ENCODE peak calls at places on chromosomes 16 and 17, in four cellular contexts. T is GM12864, I is cardiac muscle cell, O is adipocyte. C is an unnamed sample.

GRCh38 chr17:41521574-41522261 is 3.0 kb upstream of the KRT15 start:
- DNase-seq in T (no peak), I (peak; percentile 67), O (peak; percentile 46), C (no peak)

GRCh38 chr17:32859857-32860525 is 16.9 kb downstream of the MYO1D start:
- DNase-seq in T (no peak), I (no peak), O (no peak), C (no peak)

GRCh38 chr17:62824290-62825135 is 16.4 kb upstream of the MARCHF10 start:
- DNase-seq in T (no peak), I (peak; percentile 86), O (peak; percentile 72), C (no peak)

GRCh38 chr17:2034806-2035548 is 5.0 kb downstream of the DPH1 start:
- DNase-seq in T (no peak), I (peak; percentile 90), O (peak; percentile 44), C (no peak)

GRCh38 chr17:35773674-35774425 is 13.2 kb downstream of the C17orf50 start:
- DNase-seq in T (no peak), I (no peak), O (no peak), C (no peak)

GRCh38 chr17:4287710-4288109 is 23.9 kb upstream of the ANKFY1 start:
- DNase-seq in T (no peak), I (no peak), O (no peak), C (no peak)

GRCh38 chr16:81277681-81278080 is 37.1 kb upstream of the GAN start:
- DNase-seq in T (no peak), I (no peak), O (no peak), C (no peak)

GRCh38 chr17:47224971-47225370 is 15.8 kb downstream of the MYL4 start:
- DNase-seq in T (no peak), I (no peak), O (peak; percentile 32), C (no peak)

GRCh38 chr16:67883872-67884261 is 818 bp upstream of the NRN1L start:
- DNase-seq in T (no peak), I (peak; percentile 59), O (peak; percentile 74), C (peak; percentile 31)

GRCh38 chr17:42985225-42985624 is 4.9 kb downstream of the RUNDC1 start:
- DNase-seq in T (peak; percentile 80), I (no peak), O (no peak), C (no peak)

GRCh38 chr17:42980766-42981397 is 517 bp downstream of the RUNDC1 start:
- DNase-seq in T (no peak), I (peak; percentile 54), O (peak; percentile 74), C (peak; percentile 55)

GRCh38 chr17:42982266-42982665 is 1.9 kb downstream of the RUNDC1 start:
- DNase-seq in T (no peak), I (no peak), O (no peak), C (no peak)

GRCh38 chr17:42980274-42980765 is at the start of gene RUNDC1:
- DNase-seq in T (no peak), I (peak; percentile 90), O (peak; percentile 97), C (peak; percentile 74)

DNA sequence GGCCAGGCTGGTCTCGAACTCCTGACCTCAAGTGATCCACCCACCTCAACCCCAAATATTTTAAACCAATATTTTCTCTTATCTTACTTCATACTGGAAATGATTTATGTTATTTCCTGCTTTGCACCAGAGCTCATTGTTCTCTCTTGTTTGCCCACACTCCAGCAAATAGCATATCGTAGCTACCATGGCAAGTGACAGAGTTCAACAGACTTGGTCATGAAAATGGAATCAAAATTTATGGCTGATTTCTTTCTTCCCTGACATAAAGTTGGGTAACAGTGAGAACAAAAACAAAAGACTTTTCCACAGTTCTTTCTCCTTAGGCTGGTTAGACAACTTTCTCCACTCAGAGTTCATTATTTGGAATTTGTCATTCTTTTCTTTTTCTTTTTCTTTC is 4.1 kb downstream of the RUNDC1 start:
- DNase-seq in T (no peak), I (peak; percentile 55), O (no peak), C (no peak)
- H3K4me3 ChIP-seq in T (no peak overlapping the region), I (no peak overlapping the region), O (no peak overlapping the region), C (no peak overlapping the region)

GRCh38 chr17:69511244-69511643 is 96.7 kb downstream of the MAP2K6 start:
- DNase-seq in T (no peak), I (no peak), O (no peak), C (no peak)

GRCh38 chr17:69518951-69519350 is 104.5 kb downstream of the MAP2K6 start:
- DNase-seq in T (no peak), I (no peak), O (no peak), C (no peak)

GRCh38 chr17:69512946-69513345 is 98.4 kb downstream of the MAP2K6 start:
- DNase-seq in T (no peak), I (no peak), O (no peak), C (no peak)

GRCh38 chr17:69516911-69517310 is 102.4 kb downstream of the MAP2K6 start:
- DNase-seq in T (peak; percentile 65), I (no peak), O (peak; percentile 50), C (no peak)

DNA sequence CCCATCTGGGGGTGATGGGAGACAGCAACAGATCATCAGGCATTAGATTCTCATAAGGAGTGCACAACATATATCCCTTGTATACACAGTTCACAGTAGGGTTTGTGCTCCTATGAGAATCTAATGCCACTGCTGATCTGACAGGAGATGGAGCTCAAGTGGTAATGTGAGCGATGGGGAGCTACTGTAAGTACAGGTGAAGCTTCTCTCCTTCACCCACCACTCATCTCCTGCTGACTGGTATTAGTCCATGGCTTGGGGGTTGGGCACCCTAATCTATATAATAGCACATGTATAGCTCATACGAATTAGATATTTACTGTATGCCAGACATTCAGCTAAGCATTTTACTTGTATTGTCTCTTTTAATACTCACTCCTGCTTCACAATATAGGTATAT is 101.7 kb downstream of the MAP2K6 start:
- DNase-seq in T (no peak), I (no peak), O (no peak), C (no peak)
- H3K4me3 ChIP-seq in T (no peak overlapping the region), I (no peak overlapping the region), O (no peak overlapping the region), C (no peak overlapping the region)

GRCh38 chr16:56947604-56947995 is 14.2 kb upstream of the CETP start:
- DNase-seq in T (no peak), I (no peak), O (no peak), C (no peak)

GRCh38 chr16:56946767-56947603 is 14.8 kb upstream of the CETP start:
- DNase-seq in T (no peak), I (no peak), O (no peak), C (no peak)

GRCh38 chr16:56950455-56950854 is 11.3 kb upstream of the CETP start:
- DNase-seq in T (no peak), I (no peak), O (no peak), C (no peak)

GRCh38 chr16:56950051-56950450 is 11.7 kb upstream of the CETP start:
- DNase-seq in T (no peak), I (no peak), O (no peak), C (no peak)

GRCh38 chr16:56948234-56948633 is 13.5 kb upstream of the CETP start:
- DNase-seq in T (no peak), I (no peak), O (no peak), C (no peak)
- H3K4me3 ChIP-seq in T (no peak overlapping the region), I (no peak overlapping the region), O (no peak overlapping the region), C (no peak overlapping the region)

GRCh38 chr17:73949903-73950302 is 253.6 kb upstream of the RPL38 start:
- DNase-seq in T (no peak), I (no peak), O (no peak), C (no peak)

GRCh38 chr17:73952498-73953205 is 250.8 kb upstream of the RPL38 start:
- DNase-seq in T (no peak), I (peak; percentile 14), O (no peak), C (no peak)

GRCh38 chr17:73950515-73950914 is 253.0 kb upstream of the RPL38 start:
- DNase-seq in T (no peak), I (no peak), O (no peak), C (no peak)

GRCh38 chr17:73953206-73954033 is 250.1 kb upstream of the RPL38 start:
- DNase-seq in T (no peak), I (no peak), O (no peak), C (no peak)

DNA sequence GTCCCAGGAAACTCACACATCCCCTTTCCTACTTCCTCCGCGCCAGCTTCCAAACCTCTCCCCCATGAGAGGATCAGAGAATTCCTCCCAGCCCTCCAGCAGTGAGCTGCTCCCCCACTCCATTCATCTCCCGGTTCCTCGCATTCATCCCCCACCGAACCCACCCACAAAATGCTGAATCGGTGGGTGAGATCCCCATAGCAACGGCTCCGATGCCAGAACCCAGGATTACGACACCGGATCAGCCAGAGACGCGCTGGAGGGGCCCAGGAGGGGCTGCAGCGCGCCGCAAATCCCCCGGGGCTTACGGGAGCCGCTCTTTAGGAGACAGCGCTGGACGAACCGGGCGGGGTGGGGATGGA is 251.4 kb upstream of the RPL38 start:
- DNase-seq in T (no peak), I (peak; percentile 34), O (no peak), C (no peak)
- H3K4me3 ChIP-seq in T (no peak overlapping the region), I (peak overlapping the region; percentile 21), O (no peak overlapping the region), C (no peak overlapping the region)

DNA sequence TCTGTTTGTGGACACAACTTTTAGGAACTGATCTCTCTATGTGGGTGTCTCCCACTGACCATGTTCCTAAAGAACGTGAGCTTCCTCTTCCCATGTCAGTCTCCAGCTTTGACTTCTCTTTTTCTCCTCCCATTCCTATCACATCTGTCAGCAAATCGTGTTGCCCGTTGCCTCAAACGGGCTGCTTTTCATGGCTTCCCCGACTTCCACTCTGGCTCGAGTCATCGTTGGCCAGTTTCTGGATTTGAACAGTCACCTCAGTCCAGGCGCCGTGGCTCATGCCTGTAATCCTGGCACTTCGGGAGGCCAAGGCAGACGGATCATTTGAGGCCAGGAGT is 5.4 kb downstream of the ABCC1 start:
- DNase-seq in T (no peak), I (no peak), O (no peak), C (no peak)
- H3K4me3 ChIP-seq in T (no peak overlapping the region), I (no peak overlapping the region), O (no peak overlapping the region), C (no peak overlapping the region)

GRCh38 chr17:67260051-67260987 is 15.3 kb upstream of the HELZ start:
- DNase-seq in T (no peak), I (peak; percentile 95), O (peak; percentile 92), C (no peak)
- H3K4me3 ChIP-seq in T (no peak overlapping the region), I (no peak overlapping the region), O (peak overlapping the region; percentile 68), C (no peak overlapping the region)

GRCh38 chr17:48592097-48592496 is 1.5 kb downstream of the HOXB5 start:
- DNase-seq in T (no peak), I (no peak), O (no peak), C (no peak)
- H3K4me3 ChIP-seq in T (no peak overlapping the region), I (no peak overlapping the region), O (peak overlapping the region; percentile 9), C (no peak overlapping the region)